ENCODE peak calls at places on chromosomes 4 and X, in seven cellular contexts. W, O, S, B, E, N and T are unnamed samples.

GRCh38 chr4:97942951-97943350 is 200.3 kb downstream of the STPG2 start:
- DNase-seq in W (no peak), E (no peak), S (no peak), O (no peak), N (no peak), B (no peak), T (no peak)

GRCh38 chr4:102469806-102470205 is 31.4 kb upstream of the NFKB1 start:
- DNase-seq in W (no peak), E (no peak), B (no peak), S (no peak), O (no peak), N (no peak), T (no peak)

GRCh38 chr4:128715616-128716015 is 93.9 kb upstream of the JADE1 start:
- DNase-seq in O (no peak), N (no peak), W (peak; percentile 30), B (peak; percentile 50), E (no peak), S (no peak), T (no peak)

GRCh38 chr4:157075811-157076577 is at the start of gene GLRB:
- DNase-seq in E (no peak), B (no peak), N (peak; percentile 38), S (peak; percentile 38), W (peak; percentile 15), O (no peak), T (peak; percentile 72)

GRCh38 chrX:100895365-100896075 is 21.4 kb upstream of the NOX1 start:
- DNase-seq in O (no peak), W (peak; percentile 57), E (peak; percentile 11), B (peak; percentile 5), S (no peak), N (peak; percentile 3), T (peak; percentile 41)

GRCh38 chr4:47839259-47839658 is 1.4 kb upstream of the CORIN start:
- DNase-seq in B (no peak), E (peak; percentile 28), S (peak; percentile 67), O (no peak), W (peak; percentile 50), N (no peak), T (no peak)

GRCh38 chr4:144615182-144615581 is 30.8 kb upstream of the HHIP start:
- DNase-seq in W (peak; percentile 21), E (no peak), N (no peak), S (no peak), B (peak; percentile 11), O (no peak), T (no peak)

GRCh38 chrX:43448688-43449087 is 207.4 kb upstream of the MAOA start:
- DNase-seq in O (no peak), E (no peak), W (no peak), S (no peak), B (no peak), N (no peak), T (no peak)

GRCh38 chrX:42098897-42099296 is 175.5 kb upstream of the CASK start:
- DNase-seq in O (no peak), N (no peak), B (no peak), E (no peak), W (peak; percentile 34), S (no peak), T (no peak)

GRCh38 chr4:60326735-60327134 is 873.4 kb upstream of the ADGRL3 start:
- DNase-seq in O (no peak), S (no peak), B (no peak), W (no peak), N (no peak), E (no peak), T (no peak)

GRCh38 chr4:144831971-144832370 is 186.0 kb downstream of the HHIP start:
- DNase-seq in E (no peak), O (no peak), N (no peak), S (no peak), W (peak; percentile 25), B (no peak), T (no peak)

GRCh38 chrX:109716431-109717028 is 16.5 kb downstream of the ACSL4 start:
- DNase-seq in O (no peak), B (no peak), W (peak; percentile 28), N (no peak), E (no peak), S (no peak), T (peak; percentile 33)

GRCh38 chr4:81084624-81085023 is 54.1 kb downstream of the BMP3 start:
- DNase-seq in E (no peak), O (no peak), W (peak; percentile 16), S (no peak), B (no peak), N (no peak), T (no peak)

GRCh38 chrX:40299502-40300118 is 201.9 kb upstream of the BCOR start:
- DNase-seq in W (no peak), S (peak; percentile 39), N (no peak), E (peak; percentile 6), O (no peak), B (no peak), T (no peak)

GRCh38 chr4:11312389-11312788 is 116.3 kb downstream of the HS3ST1 start:
- DNase-seq in N (no peak), E (no peak), O (no peak), S (no peak), B (no peak), W (peak; percentile 66), T (peak; percentile 76)

GRCh38 chrX:10482262-10482661 is 138.1 kb downstream of the MID1 start:
- DNase-seq in B (no peak), O (no peak), N (no peak), S (peak; percentile 7), E (peak; percentile 21), W (peak; percentile 51), T (no peak)

GRCh38 chr4:176635372-176636261 is 157.1 kb downstream of the VEGFC start:
- DNase-seq in E (no peak), N (peak; percentile 69), B (peak; percentile 66), S (no peak), O (no peak), W (peak; percentile 94), T (peak; percentile 20)

GRCh38 chr4:47913328-47913727 is 1.1 kb downstream of the NFXL1 start:
- DNase-seq in W (no peak), O (no peak), E (no peak), B (no peak), N (peak; percentile 12), S (no peak), T (peak; percentile 61)

GRCh38 chr4:65645185-65645584 is 25.1 kb downstream of the EPHA5 start:
- DNase-seq in O (no peak), E (no peak), N (no peak), S (no peak), B (no peak), W (peak; percentile 38), T (peak; percentile 36)